ENCODE peak calls at places on chromosomes 12 and 14, in six cellular contexts. L, X, J, T, Q and O are unnamed samples.

GRCh38 chr12:52241205-52241842 is 8.3 kb downstream of the KRT7 start:
- DNase-seq in L (no peak), X (peak), J (no peak), T (no peak), Q (no peak), O (no peak)

GRCh38 chr12:126358806-126359205 is 1293.6 kb downstream of the AACS start:
- DNase-seq in L (no peak), X (no peak), J (no peak), T (no peak), Q (no peak), O (no peak)

GRCh38 chr14:87656315-87656714 is 336.7 kb downstream of the GALC start:
- DNase-seq in L (no peak), X (no peak), J (no peak), T (no peak), Q (no peak), O (no peak)

GRCh38 chr14:41558527-41558926 is 48.1 kb upstream of the LRFN5 start:
- DNase-seq in L (no peak), X (no peak), J (no peak), T (no peak), Q (no peak), O (no peak)

GRCh38 chr12:66013224-66013623 is 117.3 kb downstream of the LLPH start:
- DNase-seq in L (no peak), X (no peak), J (no peak), T (no peak), Q (no peak), O (no peak)

GRCh38 chr14:93150227-93151206 is 34.2 kb downstream of the MOAP1 start:
- DNase-seq in L (no peak), X (no peak), J (peak), T (no peak), Q (no peak), O (no peak)

GRCh38 chr14:34713122-34713680 is 1.2 kb downstream of the CFL2 start:
- DNase-seq in L (no peak), X (no peak), J (no peak), T (no peak), Q (no peak), O (no peak)

GRCh38 chr14:22510527-22511110 is 78.4 kb downstream of the DAD1 start:
- DNase-seq in L (no peak), X (peak), J (no peak), T (no peak), Q (no peak), O (no peak)

GRCh38 chr12:32407795-32408194 is 8.4 kb downstream of the FGD4 start:
- DNase-seq in L (no peak), X (no peak), J (no peak), T (no peak), Q (no peak), O (no peak)

GRCh38 chr14:98907271-98907670 is 364.7 kb downstream of the BCL11B start:
- DNase-seq in L (no peak), X (no peak), J (no peak), T (no peak), Q (no peak), O (no peak)

GRCh38 chr12:124745468-124745890 is 118.2 kb downstream of the SCARB1 start:
- DNase-seq in L (no peak), X (no peak), J (no peak), T (no peak), Q (no peak), O (no peak)

GRCh38 chr14:91511014-91511466 is 930 bp upstream of the PPP4R3A start:
- DNase-seq in L (no peak), X (peak), J (no peak), T (no peak), Q (no peak), O (no peak)

GRCh38 chr12:110174373-110174996 is 50.3 kb downstream of the IFT81 start:
- DNase-seq in L (no peak), X (no peak), J (no peak), T (no peak), Q (no peak), O (no peak)

GRCh38 chr12:114220311-114220710 is 185.6 kb downstream of the TBX5 start:
- DNase-seq in L (no peak), X (no peak), J (no peak), T (no peak), Q (no peak), O (no peak)

GRCh38 chr12:2785017-2785416 is 9.8 kb upstream of the FKBP4 start:
- DNase-seq in L (no peak), X (no peak), J (no peak), T (no peak), Q (no peak), O (no peak)

GRCh38 chr12:20602671-20603402 is 92.3 kb upstream of the SLCO1C1 start:
- DNase-seq in L (no peak), X (peak), J (no peak), T (no peak), Q (no peak), O (no peak)

GRCh38 chr12:68406134-68406576 is 74.0 kb upstream of the MDM1 start:
- DNase-seq in L (peak), X (peak), J (peak), T (peak), Q (peak), O (no peak)

GRCh38 chr12:52207895-52208294 is 16.1 kb upstream of the KRT80 start:
- DNase-seq in L (no peak), X (peak), J (peak), T (no peak), Q (peak), O (no peak)

GRCh38 chr14:38291681-38292459 is 36.0 kb upstream of the CLEC14A start:
- DNase-seq in L (no peak), X (peak), J (no peak), T (no peak), Q (no peak), O (no peak)

GRCh38 chr12:76698316-76698715 is 65.6 kb upstream of the ZDHHC17 start:
- DNase-seq in L (no peak), X (peak), J (no peak), T (no peak), Q (no peak), O (no peak)

GRCh38 chr12:50050410-50051280 is 6.8 kb upstream of the ASIC1 start:
- DNase-seq in L (no peak), X (peak), J (peak), T (peak), Q (no peak), O (peak)

GRCh38 chr14:22994762-22995275 is 12.5 kb upstream of the AJUBA start:
- DNase-seq in L (peak), X (peak), J (no peak), T (no peak), Q (peak), O (peak)

GRCh38 chr14:99574099-99574880 is 29.7 kb downstream of the CCDC85C start:
- DNase-seq in L (no peak), X (peak), J (no peak), T (peak), Q (peak), O (no peak)

GRCh38 chr12:109880938-109881337 is 597 bp upstream of the GLTP start:
- DNase-seq in L (no peak), X (no peak), J (no peak), T (no peak), Q (no peak), O (no peak)

GRCh38 chr12:92362785-92363184 is 217.1 kb upstream of the BTG1 start:
- DNase-seq in L (peak), X (no peak), J (no peak), T (no peak), Q (no peak), O (no peak)

GRCh38 chr12:106119301-106119700 is 19.5 kb downstream of the NUAK1 start:
- DNase-seq in L (no peak), X (no peak), J (no peak), T (no peak), Q (no peak), O (no peak)

GRCh38 chr12:107749094-107749493 is 11.8 kb downstream of the PRDM4 start:
- DNase-seq in L (no peak), X (peak), J (no peak), T (no peak), Q (no peak), O (no peak)

GRCh38 chr14:54574528-54574927 is 7.6 kb downstream of the SAMD4A start:
- DNase-seq in L (no peak), X (no peak), J (no peak), T (no peak), Q (no peak), O (no peak)

GRCh38 chr14:89013098-89013504 is 188.7 kb downstream of the TTC8 start:
- DNase-seq in L (no peak), X (peak), J (no peak), T (no peak), Q (no peak), O (peak)

GRCh38 chr12:125873031-125873430 is 807.8 kb downstream of the AACS start:
- DNase-seq in L (no peak), X (no peak), J (no peak), T (no peak), Q (no peak), O (no peak)

GRCh38 chr14:31026076-31026394 is at the start of gene STRN3:
- DNase-seq in L (no peak), X (no peak), J (no peak), T (no peak), Q (no peak), O (no peak)
- TF ChIP-seq POLR2A in L (peak), X (peak), J (no peak), T (no peak), Q (no peak), O (no peak)

GRCh38 chr14:102866982-102867761 is 55.3 kb upstream of the AMN start:
- DNase-seq in L (no peak), X (no peak), J (no peak), T (no peak), Q (no peak), O (no peak)

GRCh38 chr14:102870994-102871831 is 51.2 kb upstream of the AMN start:
- DNase-seq in L (no peak), X (no peak), J (no peak), T (no peak), Q (no peak), O (no peak)

GRCh38 chr14:102870246-102870645 is 52.2 kb upstream of the AMN start:
- DNase-seq in L (no peak), X (no peak), J (no peak), T (no peak), Q (no peak), O (no peak)

GRCh38 chr14:102868956-102869531 is 53.4 kb upstream of the AMN start:
- DNase-seq in L (no peak), X (no peak), J (no peak), T (no peak), Q (no peak), O (no peak)

GRCh38 chr14:102867826-102868580 is 54.5 kb upstream of the AMN start:
- DNase-seq in L (no peak), X (no peak), J (no peak), T (no peak), Q (no peak), O (no peak)
- TF ChIP-seq POLR2A in L (no peak), X (no peak), J (no peak), T (no peak), Q (no peak), O (no peak)

DNA sequence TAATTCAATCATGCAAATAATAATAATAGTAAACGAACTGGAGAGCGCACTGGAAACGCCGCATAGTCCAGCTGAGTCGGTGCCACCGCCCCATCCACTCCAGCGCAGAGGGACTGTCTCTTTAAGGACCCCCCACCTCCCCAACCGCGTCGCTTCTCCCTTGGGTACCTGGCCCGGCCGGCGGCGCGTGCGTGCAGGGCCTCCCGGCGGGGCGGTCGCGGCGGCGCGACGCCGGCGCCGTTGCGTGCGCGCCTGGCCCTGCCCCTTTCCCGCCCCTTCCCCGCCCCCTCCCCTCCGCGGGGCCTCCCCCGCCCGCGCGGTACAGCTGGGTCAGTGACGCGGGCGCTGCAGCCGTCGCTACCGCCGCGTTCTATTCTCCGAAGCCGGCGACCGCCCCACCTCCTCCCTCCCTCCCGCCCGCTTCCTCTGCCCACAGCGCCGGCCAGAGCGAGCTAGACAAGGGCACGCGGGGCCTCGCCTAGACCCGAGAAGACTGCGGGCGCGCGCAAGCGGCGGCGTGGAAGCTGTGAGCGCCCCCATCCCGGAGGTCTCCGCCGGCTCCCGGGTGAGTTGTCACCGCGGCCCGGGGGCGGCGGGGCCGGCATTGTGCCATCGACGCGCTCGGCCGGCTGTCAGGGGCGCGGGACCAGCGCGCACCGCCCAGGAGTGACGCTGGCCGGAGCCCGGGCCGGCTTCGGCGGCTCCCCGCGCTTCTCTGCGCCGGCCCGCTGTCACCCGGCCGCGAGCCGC is at the start of gene SUSD6:
- DNase-seq in L (peak), X (peak), J (peak), T (peak), Q (peak), O (peak)
- TF ChIP-seq POLR2A in L (peak), X (peak), J (no peak), T (peak), Q (peak), O (peak)

GRCh38 chr12:116601524-116601923 is 42.3 kb downstream of the MAP1LC3B2 start:
- DNase-seq in L (no peak), X (peak), J (no peak), T (no peak), Q (no peak), O (peak)

GRCh38 chr12:116599285-116600122 is 40.3 kb downstream of the MAP1LC3B2 start:
- DNase-seq in L (peak), X (peak), J (peak), T (peak), Q (peak), O (peak)

GRCh38 chr12:116597886-116598285 is 38.7 kb downstream of the MAP1LC3B2 start:
- DNase-seq in L (no peak), X (no peak), J (no peak), T (no peak), Q (no peak), O (no peak)

GRCh38 chr12:116600959-116601358 is 41.8 kb downstream of the MAP1LC3B2 start:
- DNase-seq in L (no peak), X (no peak), J (no peak), T (no peak), Q (no peak), O (no peak)

GRCh38 chr12:116598341-116599284 is 39.4 kb downstream of the MAP1LC3B2 start:
- DNase-seq in L (no peak), X (no peak), J (no peak), T (peak), Q (peak), O (peak)
- TF ChIP-seq POLR2A in L (no peak), X (no peak), J (no peak), T (no peak), Q (no peak), O (no peak)

GRCh38 chr14:104734991-104735779 is 11.2 kb downstream of the ADSS1 start:
- DNase-seq in L (no peak), X (no peak), J (no peak), T (no peak), Q (no peak), O (no peak)

GRCh38 chr14:104732931-104733681 is 9.1 kb downstream of the ADSS1 start:
- DNase-seq in L (no peak), X (no peak), J (no peak), T (no peak), Q (no peak), O (no peak)

GRCh38 chr14:104734601-104734990 is 10.6 kb downstream of the ADSS1 start:
- DNase-seq in L (no peak), X (no peak), J (no peak), T (no peak), Q (no peak), O (no peak)

GRCh38 chr14:104732355-104732804 is 8.4 kb downstream of the ADSS1 start:
- DNase-seq in L (no peak), X (no peak), J (no peak), T (no peak), Q (peak), O (no peak)

GRCh38 chr14:104734051-104734587 is 10.1 kb downstream of the ADSS1 start:
- DNase-seq in L (no peak), X (no peak), J (no peak), T (no peak), Q (no peak), O (no peak)
- TF ChIP-seq POLR2A in L (no peak), X (no peak), J (no peak), T (no peak), Q (no peak), O (no peak)